ENCODE peak calls at places on chromosomes 16 and 17, in four cellular contexts. One of them, this sample, is unnamed.

GRCh38 chr16:46975165-46975564 is 1.7 kb upstream of the DNAJA2 start:
- DNase-seq in HCT116: no peak
- DNase-seq in HepG2: no peak
- DNase-seq in K562: no peak
- DNase-seq in this sample: no peak

GRCh38 chr17:72715906-72716572 is 376.4 kb downstream of the SLC39A11 start:
- DNase-seq in HCT116: peak
- DNase-seq in HepG2: peak
- DNase-seq in K562: no peak
- DNase-seq in this sample: peak

GRCh38 chr16:55302635-55303034 is 21.4 kb upstream of the IRX6 start:
- DNase-seq in HCT116: no peak
- DNase-seq in HepG2: no peak
- DNase-seq in K562: no peak
- DNase-seq in this sample: no peak

GRCh38 chr17:45666641-45667040 is 117.5 kb upstream of the CRHR1 start:
- DNase-seq in HCT116: no peak
- DNase-seq in HepG2: no peak
- DNase-seq in K562: no peak
- DNase-seq in this sample: no peak

GRCh38 chr16:86026136-86026905 is 127.4 kb downstream of the IRF8 start:
- DNase-seq in HCT116: no peak
- DNase-seq in HepG2: no peak
- DNase-seq in K562: no peak
- DNase-seq in this sample: no peak

GRCh38 chr16:1615761-1616160 is 3.6 kb downstream of the CRAMP1 start:
- DNase-seq in HCT116: no peak
- DNase-seq in HepG2: no peak
- DNase-seq in K562: no peak
- DNase-seq in this sample: no peak

GRCh38 chr16:30953511-30954124 is 3.9 kb upstream of the SETD1A start:
- DNase-seq in HCT116: peak
- DNase-seq in HepG2: peak
- DNase-seq in K562: no peak
- DNase-seq in this sample: no peak

GRCh38 chr16:80580109-80580832 is 39.5 kb downstream of the DYNLRB2 start:
- DNase-seq in HCT116: no peak
- DNase-seq in HepG2: no peak
- DNase-seq in K562: no peak
- DNase-seq in this sample: no peak

GRCh38 chr17:248337-249235 is 67.1 kb upstream of the DOC2B start:
- DNase-seq in HCT116: no peak
- DNase-seq in HepG2: no peak
- DNase-seq in K562: no peak
- DNase-seq in this sample: no peak

GRCh38 chr16:69270831-69271230 is 40.3 kb upstream of the VPS4A start:
- DNase-seq in HCT116: no peak
- DNase-seq in HepG2: no peak
- DNase-seq in K562: no peak
- DNase-seq in this sample: no peak

GRCh38 chr16:69270395-69270794 is 40.8 kb upstream of the VPS4A start:
- DNase-seq in HCT116: no peak
- DNase-seq in HepG2: no peak
- DNase-seq in K562: no peak
- DNase-seq in this sample: no peak

GRCh38 chr16:69266334-69267063 is 44.7 kb upstream of the VPS4A start:
- DNase-seq in HCT116: no peak
- DNase-seq in HepG2: peak
- DNase-seq in K562: no peak
- DNase-seq in this sample: no peak

GRCh38 chr16:69273009-69273408 is 38.1 kb upstream of the VPS4A start:
- DNase-seq in HCT116: no peak
- DNase-seq in HepG2: no peak
- DNase-seq in K562: no peak
- DNase-seq in this sample: no peak

DNA sequence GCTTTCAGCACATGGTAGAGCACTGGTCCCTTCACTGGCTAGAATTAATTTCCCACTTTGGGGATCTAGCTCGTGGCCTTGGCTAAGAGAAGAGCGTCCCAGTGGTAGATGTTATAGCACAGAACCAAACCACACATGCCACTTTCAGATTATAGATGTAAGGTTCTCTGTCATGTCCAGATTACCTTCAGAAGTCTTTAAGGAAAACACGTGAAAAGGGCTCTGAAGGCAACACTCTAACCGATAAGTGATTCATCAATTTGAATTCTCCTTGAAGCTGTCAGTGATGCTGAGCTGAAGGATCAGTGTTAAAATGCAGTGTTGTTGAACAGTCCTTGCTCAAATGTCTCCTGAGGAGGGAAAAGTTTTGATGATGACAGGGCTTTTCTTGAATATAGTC is 43.5 kb upstream of the VPS4A start:
- DNase-seq in HCT116: no peak
- DNase-seq in HepG2: no peak
- DNase-seq in K562: peak
- DNase-seq in this sample: no peak
- H3K27ac ChIP-seq in HCT116: no peak
- H3K27ac ChIP-seq in HepG2: peak
- H3K27ac ChIP-seq in K562: peak
- H3K27ac ChIP-seq in this sample: no peak

GRCh38 chr16:70396209-70396904 is 42.5 kb downstream of the ST3GAL2 start:
- DNase-seq in HCT116: no peak
- DNase-seq in HepG2: no peak
- DNase-seq in K562: peak
- DNase-seq in this sample: no peak

GRCh38 chr16:70392606-70393005 is 45.9 kb downstream of the DDX19A start:
- DNase-seq in HCT116: no peak
- DNase-seq in HepG2: no peak
- DNase-seq in K562: no peak
- DNase-seq in this sample: no peak

GRCh38 chr16:70394853-70395252 is 44.0 kb downstream of the ST3GAL2 start:
- DNase-seq in HCT116: no peak
- DNase-seq in HepG2: no peak
- DNase-seq in K562: no peak
- DNase-seq in this sample: no peak

GRCh38 chr16:70398177-70398743 is 40.6 kb downstream of the ST3GAL2 start:
- DNase-seq in HCT116: no peak
- DNase-seq in HepG2: no peak
- DNase-seq in K562: no peak
- DNase-seq in this sample: no peak

GRCh38 chr16:70395345-70395901 is 43.5 kb downstream of the ST3GAL2 start:
- DNase-seq in HCT116: no peak
- DNase-seq in HepG2: peak
- DNase-seq in K562: peak
- DNase-seq in this sample: no peak
- TF ChIP-seq TCF7L2 in HCT116: no peak
- TF ChIP-seq TCF7L2 in HepG2: no peak
- TF ChIP-seq TCF7L2 in K562: no peak
- TF ChIP-seq TCF7L2 in this sample: no peak

DNA sequence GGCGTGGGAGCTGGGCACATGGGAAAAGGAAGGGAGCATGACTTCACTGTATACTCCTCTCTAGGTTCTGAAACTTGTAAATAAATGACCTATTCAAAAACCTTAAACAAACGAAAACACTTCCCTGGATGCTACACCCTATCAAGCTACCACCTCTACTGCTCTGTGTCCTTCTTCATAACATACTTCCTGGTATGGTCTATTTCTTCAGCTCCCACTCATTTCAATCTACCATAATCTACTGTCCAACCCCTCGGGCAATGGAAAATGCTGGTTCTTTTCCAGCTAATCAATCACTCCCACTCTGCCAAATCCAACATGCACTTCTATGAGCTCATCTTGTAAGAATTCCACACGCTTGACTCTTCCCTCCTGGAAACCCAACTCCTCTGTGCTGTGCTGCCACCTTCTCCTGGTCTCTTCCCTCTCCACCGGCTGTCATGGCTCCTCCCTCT is 42.4 kb downstream of the AMFR start:
- DNase-seq in HCT116: no peak
- DNase-seq in HepG2: peak
- DNase-seq in K562: no peak
- DNase-seq in this sample: no peak
- H3K27ac ChIP-seq in HCT116: no peak
- H3K27ac ChIP-seq in HepG2: peak
- H3K27ac ChIP-seq in K562: no peak
- H3K27ac ChIP-seq in this sample: no peak

GRCh38 chr16:83826146-83826913 is 18.6 kb downstream of the HSBP1 start:
- DNase-seq in HCT116: peak
- DNase-seq in HepG2: peak
- DNase-seq in K562: peak
- DNase-seq in this sample: peak
- TF ChIP-seq TCF7L2 in HCT116: no peak
- TF ChIP-seq TCF7L2 in HepG2: no peak
- TF ChIP-seq TCF7L2 in K562: no peak
- TF ChIP-seq TCF7L2 in this sample: no peak

GRCh38 chr17:80696456-80696855 is 151.8 kb downstream of the RPTOR start:
- DNase-seq in HCT116: no peak
- DNase-seq in HepG2: no peak
- DNase-seq in K562: no peak
- DNase-seq in this sample: no peak

GRCh38 chr17:80695979-80696378 is 151.3 kb downstream of the RPTOR start:
- DNase-seq in HCT116: no peak
- DNase-seq in HepG2: no peak
- DNase-seq in K562: no peak
- DNase-seq in this sample: no peak

GRCh38 chr17:80694992-80695912 is 150.6 kb downstream of the RPTOR start:
- DNase-seq in HCT116: no peak
- DNase-seq in HepG2: peak
- DNase-seq in K562: no peak
- DNase-seq in this sample: no peak

GRCh38 chr17:80698297-80698696 is 153.7 kb downstream of the RPTOR start:
- DNase-seq in HCT116: no peak
- DNase-seq in HepG2: no peak
- DNase-seq in K562: no peak
- DNase-seq in this sample: no peak

DNA sequence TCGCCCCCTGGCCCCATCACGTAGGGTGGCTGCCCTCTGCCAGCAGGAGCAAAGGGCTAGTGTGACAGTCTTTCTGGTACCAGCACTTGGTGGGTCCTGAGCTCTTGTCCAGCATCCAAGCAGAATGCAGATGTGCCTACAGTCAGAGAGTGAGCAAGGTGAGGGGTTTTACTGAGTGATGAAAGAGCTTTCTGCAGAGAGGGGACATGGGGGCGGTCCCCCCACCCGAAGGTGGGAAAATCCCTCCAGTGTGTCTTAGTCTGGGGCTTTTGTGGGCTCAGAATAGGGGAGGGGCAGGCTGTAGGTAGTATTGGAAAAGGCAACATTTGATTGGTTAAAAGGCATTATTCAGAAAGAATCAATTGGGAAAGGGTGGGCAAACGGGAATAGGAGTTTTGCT is 152.3 kb downstream of the RPTOR start:
- DNase-seq in HCT116: no peak
- DNase-seq in HepG2: no peak
- DNase-seq in K562: no peak
- DNase-seq in this sample: no peak
- H3K27ac ChIP-seq in HCT116: no peak
- H3K27ac ChIP-seq in HepG2: no peak
- H3K27ac ChIP-seq in K562: no peak
- H3K27ac ChIP-seq in this sample: no peak

GRCh38 chr17:15281909-15282308 is 16.8 kb upstream of the PMP22 start:
- DNase-seq in HCT116: no peak
- DNase-seq in HepG2: no peak
- DNase-seq in K562: no peak
- DNase-seq in this sample: no peak
- TF ChIP-seq TCF7L2 in HCT116: no peak
- TF ChIP-seq TCF7L2 in HepG2: no peak
- TF ChIP-seq TCF7L2 in K562: no peak
- TF ChIP-seq TCF7L2 in this sample: no peak

DNA sequence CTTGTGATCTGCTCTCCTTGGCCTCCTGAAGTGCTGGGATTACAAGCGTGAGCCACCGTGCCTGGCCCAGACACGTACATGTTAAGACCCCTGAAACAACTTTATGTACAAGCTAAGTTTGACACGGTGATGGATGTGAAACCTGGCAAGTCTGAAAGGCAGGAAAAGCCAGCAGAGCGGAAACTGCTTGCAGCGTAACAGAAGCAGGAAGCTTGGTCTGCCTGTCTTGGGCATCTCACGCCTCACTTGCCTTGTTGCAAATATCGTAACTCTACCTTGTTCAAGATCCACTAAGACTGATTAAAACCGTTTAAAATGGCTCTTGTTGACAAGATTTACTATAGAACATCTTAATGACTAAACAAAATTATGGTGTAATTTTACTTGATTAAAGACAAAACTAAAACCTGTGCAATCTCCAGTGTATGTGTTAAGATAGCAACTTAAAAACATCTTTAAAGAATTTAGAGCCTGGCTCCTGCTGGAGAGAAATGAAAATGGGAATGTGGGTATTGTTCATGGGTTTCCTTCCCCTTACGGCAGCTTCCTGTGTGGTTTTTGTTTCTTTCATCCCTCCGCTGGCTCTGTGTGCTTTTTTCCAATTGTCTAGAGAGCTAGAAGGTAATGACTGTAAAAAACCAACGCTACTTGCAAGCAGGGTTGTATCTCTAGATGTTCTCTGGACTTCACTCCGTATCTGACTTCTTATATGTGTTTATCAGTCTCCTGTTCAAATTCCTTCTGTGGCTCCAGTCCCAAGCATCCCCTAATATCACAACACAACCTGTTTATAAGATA is 477.6 kb downstream of the XYLT1 start:
- DNase-seq in HCT116: no peak
- DNase-seq in HepG2: no peak
- DNase-seq in K562: no peak
- DNase-seq in this sample: no peak
- H3K27ac ChIP-seq in HCT116: no peak
- H3K27ac ChIP-seq in HepG2: no peak
- H3K27ac ChIP-seq in K562: no peak
- H3K27ac ChIP-seq in this sample: no peak

This sample was measured in Panc1.